ENCODE peak calls at places on chromosome 18, in five cellular contexts. U is PC-9, L is uterus, C is AG04450, M is dorsolateral prefrontal cortex. H is an unnamed sample.

GRCh38 chr18:23422751-23423418 is 30.2 kb upstream of the RIOK3 start:
- DNase-seq in C (no peak), U (peak; percentile 88), M (no peak), L (no peak), H (peak; percentile 32)

GRCh38 chr18:36579311-36579710 is 249.5 kb downstream of the TPGS2 start:
- DNase-seq in U (no peak), C (no peak), L (no peak), M (no peak), H (no peak)

GRCh38 chr18:5253910-5254309 is 41.6 kb downstream of the ZBTB14 start:
- DNase-seq in U (no peak), L (no peak), C (no peak), M (no peak), H (no peak)

GRCh38 chr18:73669299-73669698 is 478.3 kb downstream of the FBXO15 start:
- DNase-seq in U (no peak), L (no peak), M (no peak), C (peak; percentile 63), H (no peak)

GRCh38 chr18:41695441-41695840 is 259.6 kb upstream of the PIK3C3 start:
- DNase-seq in C (no peak), L (no peak), M (no peak), U (no peak), H (no peak)

GRCh38 chr18:57698571-57699276 is 77.1 kb upstream of the NARS1 start:
- DNase-seq in U (no peak), L (no peak), M (no peak), C (peak; percentile 23), H (no peak)

GRCh38 chr18:58362027-58362575 is 266.8 kb downstream of the ALPK2 start:
- DNase-seq in C (peak; percentile 81), L (peak; percentile 58), M (no peak), U (no peak), H (no peak)

GRCh38 chr18:80229342-80229741 is 18.0 kb downstream of the PARD6G start:
- DNase-seq in U (no peak), M (no peak), L (peak; percentile 65), C (no peak), H (no peak)

GRCh38 chr18:77702686-77703085 is 453.0 kb downstream of the GALR1 start:
- DNase-seq in M (no peak), L (peak; percentile 21), C (no peak), U (peak; percentile 3), H (peak; percentile 8)

GRCh38 chr18:46423226-46423805 is 233.7 kb downstream of the LOXHD1 start:
- DNase-seq in M (no peak), C (no peak), L (no peak), U (no peak), H (no peak)

GRCh38 chr18:50862401-50862800 is 16.5 kb upstream of the ME2 start:
- DNase-seq in C (no peak), L (no peak), U (no peak), M (no peak), H (no peak)

GRCh38 chr18:43013489-43013888 is 102.0 kb downstream of the RIT2 start:
- DNase-seq in L (no peak), C (no peak), M (no peak), U (no peak), H (no peak)

GRCh38 chr18:41783065-41783818 is 171.8 kb upstream of the PIK3C3 start:
- DNase-seq in L (no peak), C (no peak), M (no peak), U (no peak), H (no peak)

GRCh38 chr18:49017813-49018552 is 67.2 kb upstream of the SMAD7 start:
- DNase-seq in C (no peak), U (no peak), M (peak; percentile 17), L (peak; percentile 13), H (no peak)

GRCh38 chr18:70022636-70023035 is 75.0 kb upstream of the CD226 start:
- DNase-seq in U (no peak), L (no peak), M (no peak), C (no peak), H (no peak)

GRCh38 chr18:741931-742512 is 29.6 kb upstream of the ENOSF1 start:
- DNase-seq in U (no peak), M (no peak), C (peak; percentile 15), L (no peak), H (peak; percentile 20)

GRCh38 chr18:24078391-24078790 is 60.5 kb upstream of the CABYR start:
- DNase-seq in U (no peak), M (no peak), L (no peak), C (no peak), H (no peak)

GRCh38 chr18:47399475-47399874 is 148.0 kb upstream of the SKOR2 start:
- DNase-seq in M (no peak), C (no peak), U (no peak), L (no peak), H (no peak)

GRCh38 chr18:657311-657997 is at the start of gene TYMS:
- DNase-seq in U (peak; percentile 83), C (no peak), M (peak; percentile 65), L (peak; percentile 26), H (peak; percentile 88)

GRCh38 chr18:48330016-48330991 is 78.9 kb downstream of the ZBTB7C start:
- DNase-seq in C (no peak), L (no peak), M (no peak), U (peak; percentile 36), H (peak; percentile 35)

GRCh38 chr18:22378672-22379282 is 38.9 kb downstream of the CTAGE1 start:
- DNase-seq in L (no peak), C (no peak), M (no peak), U (no peak), H (peak; percentile 53)

GRCh38 chr18:76388891-76389423 is 106.1 kb downstream of the ZNF516 start:
- DNase-seq in M (no peak), L (peak; percentile 28), C (no peak), U (no peak), H (no peak)

GRCh38 chr18:12744103-12744502 is 41.3 kb downstream of the PSMG2 start:
- DNase-seq in M (no peak), C (peak; percentile 47), L (no peak), U (no peak), H (peak; percentile 38)

GRCh38 chr18:79954791-79955190 is 3.3 kb upstream of the SLC66A2 start:
- DNase-seq in M (peak; percentile 44), U (no peak), L (no peak), C (no peak), H (no peak)

GRCh38 chr18:57744211-57744694 is 58.9 kb downstream of the ATP8B1 start:
- DNase-seq in L (no peak), M (no peak), C (no peak), U (peak; percentile 14), H (no peak)

GRCh38 chr18:8406486-8407250 is 202.6 kb upstream of the RAB12 start:
- DNase-seq in C (no peak), L (no peak), U (no peak), M (no peak), H (no peak)

GRCh38 chr18:48814490-48815181 is 136.1 kb downstream of the SMAD7 start:
- DNase-seq in U (no peak), L (peak; percentile 3), C (no peak), M (no peak), H (no peak)

GRCh38 chr18:54117853-54118773 is 106.4 kb downstream of the MBD2 start:
- DNase-seq in U (no peak), L (no peak), C (no peak), M (no peak), H (no peak)

GRCh38 chr18:189254-189653 is 30.9 kb downstream of the USP14 start:
- DNase-seq in C (no peak), U (no peak), M (no peak), L (no peak), H (peak; percentile 31)

GRCh38 chr18:27632706-27633105 is 447.6 kb upstream of the CHST9 start:
- DNase-seq in L (no peak), U (no peak), M (no peak), C (no peak), H (no peak)

GRCh38 chr18:78856569-78857200 is 122.9 kb upstream of the SALL3 start:
- DNase-seq in U (no peak), L (no peak), C (no peak), M (no peak), H (no peak)

GRCh38 chr18:57359433-57359832 is 7.1 kb downstream of the ST8SIA3 start:
- DNase-seq in M (no peak), C (no peak), L (no peak), U (no peak), H (no peak)

GRCh38 chr18:31554776-31555175 is 36.9 kb upstream of the TTR start:
- DNase-seq in L (no peak), U (no peak), C (no peak), M (no peak), H (no peak)

GRCh38 chr18:31557446-31557845 is 34.2 kb upstream of the TTR start:
- DNase-seq in L (no peak), M (no peak), C (no peak), U (no peak), H (peak; percentile 2)

GRCh38 chr18:31551883-31552282 is 39.8 kb upstream of the TTR start:
- DNase-seq in U (no peak), M (no peak), C (no peak), L (no peak), H (no peak)

GRCh38 chr18:31555971-31556747 is 35.5 kb upstream of the TTR start:
- DNase-seq in U (peak; percentile 31), C (peak; percentile 16), M (no peak), L (no peak), H (no peak)

GRCh38 chr18:31553800-31554199 is 37.9 kb upstream of the TTR start:
- DNase-seq in U (no peak), L (no peak), C (no peak), M (no peak), H (no peak)
- TF ChIP-seq CTCF in U (no peak), L (no peak), C (no peak), M (no peak), H (no peak)

GRCh38 chr18:3510024-3510423 is 60.1 kb downstream of the TGIF1 start:
- DNase-seq in U (no peak), L (no peak), C (no peak), M (no peak), H (no peak)
- H3K4me3 ChIP-seq in U (no peak overlapping the region), L (no peak overlapping the region), C (no peak overlapping the region), M (no peak overlapping the region), H (no peak overlapping the region)

GRCh38 chr18:9737814-9738160 is 29.7 kb downstream of the RAB31 start:
- DNase-seq in C (no peak), U (no peak), M (peak; percentile 75), L (peak; percentile 26), H (no peak)

GRCh38 chr18:9740076-9740475 is 32.0 kb downstream of the RAB31 start:
- DNase-seq in U (no peak), M (no peak), L (no peak), C (no peak), H (no peak)

GRCh38 chr18:9738266-9738969 is 30.3 kb downstream of the RAB31 start:
- DNase-seq in U (no peak), M (no peak), C (no peak), L (no peak), H (no peak)

GRCh38 chr18:9741461-9741820 is 33.3 kb downstream of the RAB31 start:
- DNase-seq in U (no peak), C (no peak), M (no peak), L (no peak), H (no peak)

GRCh38 chr18:9739516-9739915 is 31.4 kb downstream of the RAB31 start:
- DNase-seq in C (no peak), M (no peak), L (no peak), U (no peak), H (no peak)
- TF ChIP-seq CTCF in C (no peak), M (no peak), L (no peak), U (no peak), H (no peak)

GRCh38 chr18:3251249-3251962 is 3.8 kb downstream of the MYL12A start:
- DNase-seq in M (no peak), L (no peak), C (no peak), U (no peak), H (no peak)
- H3K4me3 ChIP-seq in M (no peak overlapping the region), L (no peak overlapping the region), C (no peak overlapping the region), U (no peak overlapping the region), H (no peak overlapping the region)

H was measured in Caco-2.